ENCODE peak calls at places on chromosomes 12 and 14, in ten cellular contexts. One of them, this sample, is unnamed.

GRCh38 chr12:121167951-121168350 is 35.3 kb downstream of the P2RX7 start:
- DNase-seq in colonic mucosa: no peak
- DNase-seq in CD8-positive, alpha-beta T cell: no peak
- DNase-seq in activated CD8-positive, alpha-beta memory T cell treated with anti-CD3 and anti-CD28 coated beads, Interleukin-2, amount 50 U/mL, for 4 hours: no peak
- DNase-seq in left cardiac atrium: no peak
- DNase-seq in hypothalamus: no peak
- DNase-seq in EL: no peak
- DNase-seq in activated CD4-positive, alpha-beta T cell treated with anti-CD3 and anti-CD28 coated beads for 24 hours: no peak
- DNase-seq in iPS DF 6.9: no peak
- DNase-seq in A673: no peak
- DNase-seq in this sample: no peak

GRCh38 chr12:80320121-80320678 is 123.8 kb upstream of the PTPRQ start:
- DNase-seq in activated CD8-positive, alpha-beta memory T cell treated with anti-CD3 and anti-CD28 coated beads, Interleukin-2, amount 50 U/mL, for 4 hours: no peak
- DNase-seq in hypothalamus: no peak
- DNase-seq in A673: no peak
- DNase-seq in EL: no peak
- DNase-seq in activated CD4-positive, alpha-beta T cell treated with anti-CD3 and anti-CD28 coated beads for 24 hours: no peak
- DNase-seq in CD8-positive, alpha-beta T cell: no peak
- DNase-seq in left cardiac atrium: no peak
- DNase-seq in iPS DF 6.9: peak
- DNase-seq in colonic mucosa: no peak
- DNase-seq in this sample: no peak

GRCh38 chr12:32080435-32080834 is 26.2 kb upstream of the BICD1 start:
- DNase-seq in left cardiac atrium: no peak
- DNase-seq in CD8-positive, alpha-beta T cell: no peak
- DNase-seq in activated CD8-positive, alpha-beta memory T cell treated with anti-CD3 and anti-CD28 coated beads, Interleukin-2, amount 50 U/mL, for 4 hours: no peak
- DNase-seq in hypothalamus: no peak
- DNase-seq in A673: no peak
- DNase-seq in colonic mucosa: no peak
- DNase-seq in activated CD4-positive, alpha-beta T cell treated with anti-CD3 and anti-CD28 coated beads for 24 hours: no peak
- DNase-seq in iPS DF 6.9: no peak
- DNase-seq in EL: no peak
- DNase-seq in this sample: no peak

GRCh38 chr12:122850695-122851350 is 15.6 kb downstream of the HIP1R start:
- DNase-seq in CD8-positive, alpha-beta T cell: no peak
- DNase-seq in EL: peak
- DNase-seq in activated CD8-positive, alpha-beta memory T cell treated with anti-CD3 and anti-CD28 coated beads, Interleukin-2, amount 50 U/mL, for 4 hours: no peak
- DNase-seq in colonic mucosa: no peak
- DNase-seq in hypothalamus: no peak
- DNase-seq in left cardiac atrium: no peak
- DNase-seq in iPS DF 6.9: no peak
- DNase-seq in A673: no peak
- DNase-seq in activated CD4-positive, alpha-beta T cell treated with anti-CD3 and anti-CD28 coated beads for 24 hours: no peak
- DNase-seq in this sample: no peak

GRCh38 chr12:15706010-15706676 is 83.0 kb downstream of the EPS8 start:
- DNase-seq in activated CD4-positive, alpha-beta T cell treated with anti-CD3 and anti-CD28 coated beads for 24 hours: no peak
- DNase-seq in left cardiac atrium: no peak
- DNase-seq in hypothalamus: no peak
- DNase-seq in colonic mucosa: peak
- DNase-seq in CD8-positive, alpha-beta T cell: no peak
- DNase-seq in activated CD8-positive, alpha-beta memory T cell treated with anti-CD3 and anti-CD28 coated beads, Interleukin-2, amount 50 U/mL, for 4 hours: no peak
- DNase-seq in A673: no peak
- DNase-seq in EL: no peak
- DNase-seq in iPS DF 6.9: no peak
- DNase-seq in this sample: no peak

GRCh38 chr14:88868558-88869159 is 44.2 kb downstream of the TTC8 start:
- DNase-seq in colonic mucosa: no peak
- DNase-seq in activated CD4-positive, alpha-beta T cell treated with anti-CD3 and anti-CD28 coated beads for 24 hours: no peak
- DNase-seq in EL: peak
- DNase-seq in CD8-positive, alpha-beta T cell: no peak
- DNase-seq in A673: peak
- DNase-seq in activated CD8-positive, alpha-beta memory T cell treated with anti-CD3 and anti-CD28 coated beads, Interleukin-2, amount 50 U/mL, for 4 hours: no peak
- DNase-seq in left cardiac atrium: no peak
- DNase-seq in iPS DF 6.9: no peak
- DNase-seq in hypothalamus: no peak
- DNase-seq in this sample: no peak

GRCh38 chr14:52950898-52951729 is at the start of gene FERMT2:
- DNase-seq in left cardiac atrium: peak
- DNase-seq in hypothalamus: peak
- DNase-seq in iPS DF 6.9: peak
- DNase-seq in colonic mucosa: peak
- DNase-seq in CD8-positive, alpha-beta T cell: no peak
- DNase-seq in A673: peak
- DNase-seq in activated CD4-positive, alpha-beta T cell treated with anti-CD3 and anti-CD28 coated beads for 24 hours: no peak
- DNase-seq in EL: peak
- DNase-seq in activated CD8-positive, alpha-beta memory T cell treated with anti-CD3 and anti-CD28 coated beads, Interleukin-2, amount 50 U/mL, for 4 hours: no peak
- DNase-seq in this sample: no peak

GRCh38 chr12:124518051-124518932 is 49.1 kb downstream of the NCOR2 start:
- DNase-seq in activated CD8-positive, alpha-beta memory T cell treated with anti-CD3 and anti-CD28 coated beads, Interleukin-2, amount 50 U/mL, for 4 hours: no peak
- DNase-seq in A673: peak
- DNase-seq in colonic mucosa: peak
- DNase-seq in activated CD4-positive, alpha-beta T cell treated with anti-CD3 and anti-CD28 coated beads for 24 hours: no peak
- DNase-seq in EL: peak
- DNase-seq in CD8-positive, alpha-beta T cell: no peak
- DNase-seq in left cardiac atrium: peak
- DNase-seq in hypothalamus: peak
- DNase-seq in iPS DF 6.9: no peak
- DNase-seq in this sample: no peak

GRCh38 chr12:3962661-3963483 is 89.7 kb upstream of the PARP11 start:
- DNase-seq in left cardiac atrium: peak
- DNase-seq in iPS DF 6.9: no peak
- DNase-seq in activated CD4-positive, alpha-beta T cell treated with anti-CD3 and anti-CD28 coated beads for 24 hours: peak
- DNase-seq in activated CD8-positive, alpha-beta memory T cell treated with anti-CD3 and anti-CD28 coated beads, Interleukin-2, amount 50 U/mL, for 4 hours: peak
- DNase-seq in CD8-positive, alpha-beta T cell: peak
- DNase-seq in A673: no peak
- DNase-seq in hypothalamus: no peak
- DNase-seq in EL: no peak
- DNase-seq in colonic mucosa: no peak
- DNase-seq in this sample: peak

GRCh38 chr14:95200404-95200803 is 43.1 kb upstream of the DICER1 start:
- DNase-seq in A673: no peak
- DNase-seq in iPS DF 6.9: no peak
- DNase-seq in CD8-positive, alpha-beta T cell: no peak
- DNase-seq in EL: no peak
- DNase-seq in activated CD8-positive, alpha-beta memory T cell treated with anti-CD3 and anti-CD28 coated beads, Interleukin-2, amount 50 U/mL, for 4 hours: no peak
- DNase-seq in hypothalamus: no peak
- DNase-seq in activated CD4-positive, alpha-beta T cell treated with anti-CD3 and anti-CD28 coated beads for 24 hours: no peak
- DNase-seq in left cardiac atrium: no peak
- DNase-seq in colonic mucosa: no peak
- DNase-seq in this sample: no peak

GRCh38 chr14:84961637-84962036 is 568.3 kb upstream of the FLRT2 start:
- DNase-seq in A673: no peak
- DNase-seq in activated CD8-positive, alpha-beta memory T cell treated with anti-CD3 and anti-CD28 coated beads, Interleukin-2, amount 50 U/mL, for 4 hours: no peak
- DNase-seq in activated CD4-positive, alpha-beta T cell treated with anti-CD3 and anti-CD28 coated beads for 24 hours: no peak
- DNase-seq in hypothalamus: no peak
- DNase-seq in CD8-positive, alpha-beta T cell: no peak
- DNase-seq in EL: no peak
- DNase-seq in left cardiac atrium: no peak
- DNase-seq in iPS DF 6.9: no peak
- DNase-seq in colonic mucosa: no peak
- DNase-seq in this sample: no peak

GRCh38 chr14:50058112-50058511 is 58.3 kb downstream of the VCPKMT start:
- DNase-seq in left cardiac atrium: no peak
- DNase-seq in activated CD4-positive, alpha-beta T cell treated with anti-CD3 and anti-CD28 coated beads for 24 hours: no peak
- DNase-seq in hypothalamus: no peak
- DNase-seq in EL: no peak
- DNase-seq in iPS DF 6.9: no peak
- DNase-seq in activated CD8-positive, alpha-beta memory T cell treated with anti-CD3 and anti-CD28 coated beads, Interleukin-2, amount 50 U/mL, for 4 hours: no peak
- DNase-seq in colonic mucosa: no peak
- DNase-seq in CD8-positive, alpha-beta T cell: no peak
- DNase-seq in A673: no peak
- DNase-seq in this sample: no peak

GRCh38 chr12:27190761-27191160 is 53.3 kb upstream of the STK38L start:
- DNase-seq in A673: no peak
- DNase-seq in left cardiac atrium: no peak
- DNase-seq in hypothalamus: no peak
- DNase-seq in EL: peak
- DNase-seq in iPS DF 6.9: no peak
- DNase-seq in activated CD4-positive, alpha-beta T cell treated with anti-CD3 and anti-CD28 coated beads for 24 hours: no peak
- DNase-seq in CD8-positive, alpha-beta T cell: no peak
- DNase-seq in activated CD8-positive, alpha-beta memory T cell treated with anti-CD3 and anti-CD28 coated beads, Interleukin-2, amount 50 U/mL, for 4 hours: no peak
- DNase-seq in colonic mucosa: no peak
- DNase-seq in this sample: no peak

GRCh38 chr12:2372735-2373134 is 319.9 kb downstream of the CACNA1C start:
- DNase-seq in A673: no peak
- DNase-seq in left cardiac atrium: peak
- DNase-seq in colonic mucosa: no peak
- DNase-seq in hypothalamus: no peak
- DNase-seq in activated CD4-positive, alpha-beta T cell treated with anti-CD3 and anti-CD28 coated beads for 24 hours: no peak
- DNase-seq in CD8-positive, alpha-beta T cell: no peak
- DNase-seq in iPS DF 6.9: no peak
- DNase-seq in EL: peak
- DNase-seq in activated CD8-positive, alpha-beta memory T cell treated with anti-CD3 and anti-CD28 coated beads, Interleukin-2, amount 50 U/mL, for 4 hours: no peak
- DNase-seq in this sample: no peak

GRCh38 chr14:36449903-36450302 is 70.1 kb downstream of the NKX2-1 start:
- DNase-seq in CD8-positive, alpha-beta T cell: no peak
- DNase-seq in A673: no peak
- DNase-seq in activated CD4-positive, alpha-beta T cell treated with anti-CD3 and anti-CD28 coated beads for 24 hours: no peak
- DNase-seq in hypothalamus: no peak
- DNase-seq in iPS DF 6.9: no peak
- DNase-seq in left cardiac atrium: no peak
- DNase-seq in colonic mucosa: no peak
- DNase-seq in activated CD8-positive, alpha-beta memory T cell treated with anti-CD3 and anti-CD28 coated beads, Interleukin-2, amount 50 U/mL, for 4 hours: no peak
- DNase-seq in EL: no peak
- DNase-seq in this sample: no peak

GRCh38 chr12:130161261-130162231 is 718 bp upstream of the FZD10 start:
- DNase-seq in A673: no peak
- DNase-seq in activated CD4-positive, alpha-beta T cell treated with anti-CD3 and anti-CD28 coated beads for 24 hours: no peak
- DNase-seq in left cardiac atrium: peak
- DNase-seq in EL: no peak
- DNase-seq in iPS DF 6.9: no peak
- DNase-seq in CD8-positive, alpha-beta T cell: no peak
- DNase-seq in colonic mucosa: peak
- DNase-seq in hypothalamus: no peak
- DNase-seq in activated CD8-positive, alpha-beta memory T cell treated with anti-CD3 and anti-CD28 coated beads, Interleukin-2, amount 50 U/mL, for 4 hours: no peak
- DNase-seq in this sample: no peak

GRCh38 chr14:26549571-26549970 is 48.3 kb downstream of the NOVA1 start:
- DNase-seq in activated CD8-positive, alpha-beta memory T cell treated with anti-CD3 and anti-CD28 coated beads, Interleukin-2, amount 50 U/mL, for 4 hours: no peak
- DNase-seq in iPS DF 6.9: no peak
- DNase-seq in hypothalamus: no peak
- DNase-seq in left cardiac atrium: no peak
- DNase-seq in A673: no peak
- DNase-seq in CD8-positive, alpha-beta T cell: no peak
- DNase-seq in colonic mucosa: no peak
- DNase-seq in activated CD4-positive, alpha-beta T cell treated with anti-CD3 and anti-CD28 coated beads for 24 hours: no peak
- DNase-seq in EL: no peak
- DNase-seq in this sample: no peak

GRCh38 chr14:91968280-91968679 is 20.8 kb upstream of the FBLN5 start:
- DNase-seq in colonic mucosa: no peak
- DNase-seq in activated CD8-positive, alpha-beta memory T cell treated with anti-CD3 and anti-CD28 coated beads, Interleukin-2, amount 50 U/mL, for 4 hours: peak
- DNase-seq in left cardiac atrium: no peak
- DNase-seq in hypothalamus: no peak
- DNase-seq in EL: no peak
- DNase-seq in iPS DF 6.9: no peak
- DNase-seq in A673: no peak
- DNase-seq in activated CD4-positive, alpha-beta T cell treated with anti-CD3 and anti-CD28 coated beads for 24 hours: no peak
- DNase-seq in CD8-positive, alpha-beta T cell: peak
- DNase-seq in this sample: peak

GRCh38 chr12:62917066-62917465 is 17.9 kb downstream of the PPM1H start:
- DNase-seq in A673: no peak
- DNase-seq in activated CD4-positive, alpha-beta T cell treated with anti-CD3 and anti-CD28 coated beads for 24 hours: no peak
- DNase-seq in hypothalamus: no peak
- DNase-seq in CD8-positive, alpha-beta T cell: no peak
- DNase-seq in activated CD8-positive, alpha-beta memory T cell treated with anti-CD3 and anti-CD28 coated beads, Interleukin-2, amount 50 U/mL, for 4 hours: no peak
- DNase-seq in iPS DF 6.9: no peak
- DNase-seq in EL: no peak
- DNase-seq in colonic mucosa: no peak
- DNase-seq in left cardiac atrium: no peak
- DNase-seq in this sample: no peak

GRCh38 chr14:105340821-105341408 is 26.4 kb downstream of the PACS2 start:
- DNase-seq in EL: no peak
- DNase-seq in iPS DF 6.9: no peak
- DNase-seq in activated CD8-positive, alpha-beta memory T cell treated with anti-CD3 and anti-CD28 coated beads, Interleukin-2, amount 50 U/mL, for 4 hours: no peak
- DNase-seq in CD8-positive, alpha-beta T cell: no peak
- DNase-seq in A673: no peak
- DNase-seq in colonic mucosa: no peak
- DNase-seq in hypothalamus: peak
- DNase-seq in activated CD4-positive, alpha-beta T cell treated with anti-CD3 and anti-CD28 coated beads for 24 hours: no peak
- DNase-seq in left cardiac atrium: no peak
- DNase-seq in this sample: no peak

GRCh38 chr12:123149828-123150272 is 1.0 kb downstream of the PITPNM2 start:
- DNase-seq in EL: no peak
- DNase-seq in iPS DF 6.9: no peak
- DNase-seq in colonic mucosa: no peak
- DNase-seq in CD8-positive, alpha-beta T cell: no peak
- DNase-seq in hypothalamus: no peak
- DNase-seq in activated CD4-positive, alpha-beta T cell treated with anti-CD3 and anti-CD28 coated beads for 24 hours: no peak
- DNase-seq in A673: no peak
- DNase-seq in activated CD8-positive, alpha-beta memory T cell treated with anti-CD3 and anti-CD28 coated beads, Interleukin-2, amount 50 U/mL, for 4 hours: no peak
- DNase-seq in left cardiac atrium: no peak
- DNase-seq in this sample: no peak

GRCh38 chr12:60194682-60195081 is 598.9 kb downstream of the SLC16A7 start:
- DNase-seq in A673: no peak
- DNase-seq in iPS DF 6.9: no peak
- DNase-seq in hypothalamus: no peak
- DNase-seq in colonic mucosa: no peak
- DNase-seq in activated CD8-positive, alpha-beta memory T cell treated with anti-CD3 and anti-CD28 coated beads, Interleukin-2, amount 50 U/mL, for 4 hours: no peak
- DNase-seq in left cardiac atrium: no peak
- DNase-seq in CD8-positive, alpha-beta T cell: no peak
- DNase-seq in activated CD4-positive, alpha-beta T cell treated with anti-CD3 and anti-CD28 coated beads for 24 hours: no peak
- DNase-seq in EL: peak
- DNase-seq in this sample: no peak

GRCh38 chr12:108811411-108812185 is 45.8 kb downstream of the SSH1 start:
- DNase-seq in EL: no peak
- DNase-seq in hypothalamus: no peak
- DNase-seq in iPS DF 6.9: no peak
- DNase-seq in CD8-positive, alpha-beta T cell: no peak
- DNase-seq in activated CD4-positive, alpha-beta T cell treated with anti-CD3 and anti-CD28 coated beads for 24 hours: no peak
- DNase-seq in colonic mucosa: no peak
- DNase-seq in left cardiac atrium: no peak
- DNase-seq in A673: no peak
- DNase-seq in activated CD8-positive, alpha-beta memory T cell treated with anti-CD3 and anti-CD28 coated beads, Interleukin-2, amount 50 U/mL, for 4 hours: no peak
- DNase-seq in this sample: no peak

GRCh38 chr12:120432772-120433525 is 5.0 kb upstream of the COX6A1 start:
- DNase-seq in hypothalamus: no peak
- DNase-seq in left cardiac atrium: no peak
- DNase-seq in activated CD8-positive, alpha-beta memory T cell treated with anti-CD3 and anti-CD28 coated beads, Interleukin-2, amount 50 U/mL, for 4 hours: no peak
- DNase-seq in activated CD4-positive, alpha-beta T cell treated with anti-CD3 and anti-CD28 coated beads for 24 hours: no peak
- DNase-seq in CD8-positive, alpha-beta T cell: no peak
- DNase-seq in A673: no peak
- DNase-seq in EL: no peak
- DNase-seq in iPS DF 6.9: no peak
- DNase-seq in colonic mucosa: no peak
- DNase-seq in this sample: no peak

GRCh38 chr12:114166360-114166759 is 200.2 kb upstream of the RBM19 start:
- DNase-seq in colonic mucosa: no peak
- DNase-seq in CD8-positive, alpha-beta T cell: no peak
- DNase-seq in activated CD8-positive, alpha-beta memory T cell treated with anti-CD3 and anti-CD28 coated beads, Interleukin-2, amount 50 U/mL, for 4 hours: no peak
- DNase-seq in A673: peak
- DNase-seq in iPS DF 6.9: peak
- DNase-seq in left cardiac atrium: peak
- DNase-seq in EL: peak
- DNase-seq in activated CD4-positive, alpha-beta T cell treated with anti-CD3 and anti-CD28 coated beads for 24 hours: no peak
- DNase-seq in hypothalamus: peak
- DNase-seq in this sample: no peak

GRCh38 chr14:93962701-93963601 is 13.4 kb downstream of the ASB2 start:
- DNase-seq in iPS DF 6.9: no peak
- DNase-seq in activated CD8-positive, alpha-beta memory T cell treated with anti-CD3 and anti-CD28 coated beads, Interleukin-2, amount 50 U/mL, for 4 hours: peak
- DNase-seq in colonic mucosa: no peak
- DNase-seq in EL: peak
- DNase-seq in CD8-positive, alpha-beta T cell: peak
- DNase-seq in left cardiac atrium: no peak
- DNase-seq in activated CD4-positive, alpha-beta T cell treated with anti-CD3 and anti-CD28 coated beads for 24 hours: no peak
- DNase-seq in A673: no peak
- DNase-seq in hypothalamus: no peak
- DNase-seq in this sample: peak

GRCh38 chr12:72313757-72314270 is 41.6 kb downstream of the TRHDE start:
- DNase-seq in CD8-positive, alpha-beta T cell: no peak
- DNase-seq in A673: no peak
- DNase-seq in iPS DF 6.9: no peak
- DNase-seq in EL: no peak
- DNase-seq in colonic mucosa: no peak
- DNase-seq in left cardiac atrium: no peak
- DNase-seq in hypothalamus: no peak
- DNase-seq in activated CD4-positive, alpha-beta T cell treated with anti-CD3 and anti-CD28 coated beads for 24 hours: no peak
- DNase-seq in activated CD8-positive, alpha-beta memory T cell treated with anti-CD3 and anti-CD28 coated beads, Interleukin-2, amount 50 U/mL, for 4 hours: no peak
- DNase-seq in this sample: no peak

GRCh38 chr12:108063192-108063591 is 65.9 kb upstream of the WSCD2 start:
- DNase-seq in EL: peak
- DNase-seq in CD8-positive, alpha-beta T cell: no peak
- DNase-seq in A673: peak
- DNase-seq in hypothalamus: no peak
- DNase-seq in activated CD8-positive, alpha-beta memory T cell treated with anti-CD3 and anti-CD28 coated beads, Interleukin-2, amount 50 U/mL, for 4 hours: no peak
- DNase-seq in activated CD4-positive, alpha-beta T cell treated with anti-CD3 and anti-CD28 coated beads for 24 hours: no peak
- DNase-seq in iPS DF 6.9: peak
- DNase-seq in left cardiac atrium: no peak
- DNase-seq in colonic mucosa: no peak
- DNase-seq in this sample: no peak

This sample was measured in CD4-positive, CD25-positive, alpha-beta regulatory T cell.